ENCODE peak calls at places on chromosomes 12 and 14, in ten cellular contexts. U is transverse colon; H is endothelial cell; T is esophagus squamous epithelium; A is retinal pigment epithelial cell; K is right atrium auricular region; G is uterus; E is dorsolateral prefrontal cortex; W is Peyer's patch; M is CD8-positive, alpha-beta T cell. L is an unnamed sample.

GRCh38 chr14:74941676-74942097 is 13.7 kb downstream of the PGF start:
- DNase-seq in G (peak), H (no peak), W (no peak), M (peak), K (peak), E (peak), A (no peak), U (peak), T (no peak), L (no peak)

GRCh38 chr12:25767613-25768012 is 190.9 kb upstream of the RASSF8 start:
- DNase-seq in H (no peak), E (no peak), T (no peak), G (no peak), U (no peak), W (no peak), A (no peak), M (no peak), K (no peak), L (no peak)

GRCh38 chr12:64946132-64946829 is 121.8 kb downstream of the TBC1D30 start:
- DNase-seq in G (peak), A (peak), E (peak), U (no peak), W (no peak), K (no peak), H (no peak), M (no peak), T (no peak), L (no peak)

GRCh38 chr14:56555921-56556570 is 23.6 kb upstream of the TMEM260 start:
- DNase-seq in W (no peak), A (peak), H (no peak), T (no peak), M (no peak), G (no peak), K (no peak), U (no peak), E (no peak), L (no peak)

GRCh38 chr14:65849558-65849957 is 437.0 kb downstream of the FUT8 start:
- DNase-seq in T (no peak), W (no peak), U (no peak), A (peak), H (no peak), K (peak), E (no peak), G (no peak), M (no peak), L (no peak)

GRCh38 chr12:89846473-89846872 is 137.8 kb upstream of the ATP2B1 start:
- DNase-seq in E (no peak), K (no peak), A (no peak), T (no peak), G (no peak), M (no peak), H (no peak), W (no peak), U (no peak), L (no peak)

GRCh38 chr12:19110541-19110940 is 19.0 kb upstream of the PLEKHA5 start:
- DNase-seq in T (no peak), U (no peak), H (no peak), A (no peak), K (no peak), G (no peak), E (no peak), M (no peak), W (no peak), L (no peak)

GRCh38 chr12:88805692-88806091 is 225.4 kb upstream of the KITLG start:
- DNase-seq in W (no peak), G (no peak), H (no peak), A (no peak), E (no peak), M (no peak), K (no peak), T (no peak), U (no peak), L (no peak)

GRCh38 chr12:60205500-60205899 is 609.7 kb downstream of the SLC16A7 start:
- DNase-seq in E (no peak), M (no peak), W (no peak), K (no peak), U (no peak), T (no peak), G (no peak), A (peak), H (no peak), L (no peak)

GRCh38 chr14:33414041-33414440 is 475.4 kb downstream of the NPAS3 start:
- DNase-seq in G (no peak), H (no peak), U (no peak), E (no peak), M (no peak), T (no peak), A (no peak), W (no peak), K (no peak), L (no peak)

GRCh38 chr14:100902295-100902694 is 1.2 kb downstream of the RTL1 start:
- DNase-seq in K (peak), H (no peak), T (no peak), G (no peak), A (no peak), W (no peak), U (no peak), E (no peak), M (no peak), L (no peak)

GRCh38 chr12:20097561-20097960 is 270.8 kb upstream of the PDE3A start:
- DNase-seq in H (no peak), M (no peak), W (no peak), A (peak), U (no peak), K (no peak), G (no peak), T (no peak), E (no peak), L (no peak)

GRCh38 chr14:99936056-99936455 is 129.2 kb upstream of the EVL start:
- DNase-seq in W (no peak), U (no peak), M (no peak), G (no peak), E (no peak), H (no peak), T (no peak), K (no peak), A (no peak), L (no peak)

GRCh38 chr12:92065018-92065499 is 80.6 kb downstream of the BTG1 start:
- DNase-seq in H (no peak), A (no peak), G (peak), M (peak), K (no peak), E (no peak), T (no peak), U (peak), W (no peak), L (no peak)

GRCh38 chr12:129821964-129822363 is 81.9 kb downstream of the TMEM132D start:
- DNase-seq in H (no peak), W (no peak), K (no peak), G (no peak), E (no peak), A (no peak), U (no peak), T (no peak), M (no peak), L (no peak)

GRCh38 chr12:78470354-78471195 is 394.0 kb upstream of the SYT1 start:
- DNase-seq in H (peak), T (no peak), M (no peak), W (no peak), A (no peak), G (no peak), E (no peak), U (peak), K (no peak), L (no peak)

GRCh38 chr14:32724864-32725550 is 213.7 kb upstream of the NPAS3 start:
- DNase-seq in T (no peak), W (no peak), G (no peak), E (no peak), M (no peak), A (peak), K (no peak), U (no peak), H (no peak), L (no peak)

GRCh38 chr12:87930033-87930432 is 99.2 kb downstream of the C12orf50 start:
- DNase-seq in K (no peak), G (no peak), E (no peak), M (no peak), T (no peak), A (peak), U (no peak), H (no peak), W (no peak), L (no peak)

GRCh38 chr14:94161087-94161486 is 13.0 kb upstream of the PPP4R4 start:
- DNase-seq in T (no peak), H (no peak), G (no peak), M (no peak), A (no peak), W (no peak), U (no peak), E (no peak), K (no peak), L (no peak)

GRCh38 chr12:63802012-63802608 is 22.4 kb downstream of the RXYLT1 start:
- DNase-seq in W (no peak), U (no peak), E (no peak), T (no peak), M (no peak), G (no peak), A (no peak), H (no peak), K (no peak), L (no peak)

GRCh38 chr12:8127138-8127537 is 3.7 kb downstream of the CLEC4A start:
- DNase-seq in U (no peak), H (no peak), K (no peak), E (no peak), T (no peak), W (no peak), A (no peak), M (no peak), G (no peak), L (no peak)

GRCh38 chr12:111313833-111314259 is 55.0 kb downstream of the PHETA1 start:
- DNase-seq in K (peak), U (peak), A (peak), E (peak), W (peak), H (peak), T (no peak), G (peak), M (peak), L (peak)

GRCh38 chr12:111430418-111431353 is 25.0 kb downstream of the SH2B3 start:
- DNase-seq in K (no peak), H (no peak), E (no peak), G (no peak), T (no peak), A (no peak), U (no peak), W (peak), M (peak), L (no peak)

GRCh38 chr12:100020370-100020769 is 35.6 kb upstream of the ANKS1B start:
- DNase-seq in U (no peak), T (no peak), G (no peak), M (no peak), W (no peak), K (no peak), H (no peak), A (no peak), E (no peak), L (no peak)

GRCh38 chr14:95415993-95416392 is 96.3 kb upstream of the CLMN start:
- DNase-seq in G (no peak), E (no peak), K (no peak), W (no peak), T (no peak), M (no peak), A (no peak), H (no peak), U (no peak), L (no peak)

GRCh38 chr12:102740157-102741032 is 176.6 kb downstream of the PAH start:
- DNase-seq in K (no peak), E (no peak), A (peak), W (no peak), G (no peak), T (no peak), U (no peak), H (peak), M (no peak), L (no peak)

GRCh38 chr12:71754461-71755145 is at the start of gene RAB21:
- DNase-seq in U (peak), M (peak), T (peak), K (peak), G (peak), W (peak), H (peak), E (peak), A (peak), L (peak)

GRCh38 chr12:105409881-105410471 is 79.5 kb downstream of the C12orf75 start:
- DNase-seq in W (no peak), H (peak), M (no peak), E (no peak), A (no peak), K (peak), T (no peak), G (peak), U (no peak), L (no peak)

GRCh38 chr12:124536613-124537012 is 30.8 kb downstream of the NCOR2 start:
- DNase-seq in A (no peak), K (no peak), H (no peak), G (no peak), W (no peak), E (no peak), U (no peak), T (no peak), M (no peak), L (no peak)

GRCh38 chr12:55938826-55939501 is 8.0 kb downstream of the DGKA start:
- DNase-seq in U (no peak), M (no peak), G (no peak), T (no peak), H (no peak), K (no peak), E (no peak), W (no peak), A (no peak), L (no peak)

GRCh38 chr12:6067152-6067916 is 57.1 kb downstream of the VWF start:
- DNase-seq in W (no peak), A (no peak), H (peak), K (peak), T (no peak), G (peak), U (no peak), M (no peak), E (peak), L (no peak)

GRCh38 chr12:34304546-34304945 is 282.2 kb downstream of the ALG10 start:
- DNase-seq in T (no peak), M (no peak), W (no peak), G (no peak), K (no peak), A (no peak), U (no peak), H (no peak), E (no peak), L (no peak)

GRCh38 chr12:34303091-34303870 is 281.0 kb downstream of the ALG10 start:
- DNase-seq in G (no peak), A (no peak), W (no peak), H (no peak), U (no peak), M (no peak), T (no peak), E (no peak), K (no peak), L (no peak)

GRCh38 chr12:34305176-34305575 is 282.9 kb downstream of the ALG10 start:
- DNase-seq in A (no peak), G (no peak), U (no peak), E (no peak), K (no peak), W (no peak), T (no peak), H (no peak), M (no peak), L (no peak)

GRCh38 chr12:34304001-34304400 is 281.7 kb downstream of the ALG10 start:
- DNase-seq in H (no peak), U (no peak), M (no peak), K (no peak), W (no peak), E (no peak), G (no peak), T (no peak), A (no peak), L (no peak)

DNA sequence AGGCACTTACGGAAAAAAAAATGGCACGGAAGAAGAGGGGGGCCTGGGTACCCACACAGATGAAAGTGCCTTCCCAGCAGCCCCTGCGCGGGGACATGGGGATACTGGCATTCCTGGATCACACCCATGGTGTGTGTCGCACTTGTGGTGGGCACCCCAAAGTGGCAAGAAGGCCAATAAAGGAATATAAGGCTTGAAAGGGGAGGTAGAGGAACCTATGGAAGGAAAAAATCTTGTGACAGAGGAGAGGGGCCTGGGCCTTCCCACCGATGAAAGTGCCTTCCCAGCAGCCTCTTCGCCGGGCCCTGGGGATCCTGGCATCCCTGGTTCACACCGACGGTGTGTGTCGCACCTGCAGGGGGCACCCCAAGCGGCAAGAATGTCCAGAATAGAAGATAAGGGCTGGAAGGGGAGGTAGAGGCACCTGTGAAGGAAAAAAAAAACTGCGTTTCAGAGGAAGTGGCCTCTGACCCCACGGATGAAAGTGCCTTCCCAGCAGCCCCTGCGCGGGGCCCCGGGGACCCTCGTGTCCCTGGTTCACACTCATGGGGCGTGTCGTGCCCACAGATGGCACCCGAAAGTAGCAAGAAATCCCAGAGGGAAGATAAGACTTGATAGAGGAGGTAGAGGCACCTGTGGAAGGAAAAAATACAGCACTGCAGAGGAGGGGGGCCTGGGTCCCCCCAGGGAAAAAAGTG is 284.0 kb downstream of the ALG10 start:
- DNase-seq in K (no peak), E (no peak), U (no peak), W (no peak), A (no peak), T (no peak), H (no peak), M (no peak), G (no peak), L (no peak)
- TF ChIP-seq CTCF in K (no peak), E (no peak), U (no peak), W (no peak), A (no peak), T (no peak), H (no peak), M (no peak), G (no peak), L (no peak)

GRCh38 chr12:48968004-48968403 is 3.5 kb downstream of the WNT10B start:
- DNase-seq in H (no peak), W (no peak), M (no peak), E (no peak), U (no peak), T (no peak), A (no peak), K (no peak), G (no peak), L (no peak)

GRCh38 chr12:48970702-48971334 is 717 bp downstream of the WNT10B start:
- DNase-seq in T (no peak), W (no peak), H (no peak), M (no peak), E (no peak), K (no peak), G (no peak), U (no peak), A (no peak), L (no peak)

GRCh38 chr12:48968467-48968866 is 3.1 kb downstream of the WNT10B start:
- DNase-seq in E (no peak), A (no peak), H (no peak), G (no peak), M (no peak), K (no peak), U (no peak), W (no peak), T (no peak), L (no peak)

GRCh38 chr12:48969160-48969771 is 2.3 kb downstream of the WNT10B start:
- DNase-seq in K (no peak), T (no peak), E (no peak), M (no peak), U (no peak), A (no peak), G (no peak), H (no peak), W (no peak), L (no peak)

DNA sequence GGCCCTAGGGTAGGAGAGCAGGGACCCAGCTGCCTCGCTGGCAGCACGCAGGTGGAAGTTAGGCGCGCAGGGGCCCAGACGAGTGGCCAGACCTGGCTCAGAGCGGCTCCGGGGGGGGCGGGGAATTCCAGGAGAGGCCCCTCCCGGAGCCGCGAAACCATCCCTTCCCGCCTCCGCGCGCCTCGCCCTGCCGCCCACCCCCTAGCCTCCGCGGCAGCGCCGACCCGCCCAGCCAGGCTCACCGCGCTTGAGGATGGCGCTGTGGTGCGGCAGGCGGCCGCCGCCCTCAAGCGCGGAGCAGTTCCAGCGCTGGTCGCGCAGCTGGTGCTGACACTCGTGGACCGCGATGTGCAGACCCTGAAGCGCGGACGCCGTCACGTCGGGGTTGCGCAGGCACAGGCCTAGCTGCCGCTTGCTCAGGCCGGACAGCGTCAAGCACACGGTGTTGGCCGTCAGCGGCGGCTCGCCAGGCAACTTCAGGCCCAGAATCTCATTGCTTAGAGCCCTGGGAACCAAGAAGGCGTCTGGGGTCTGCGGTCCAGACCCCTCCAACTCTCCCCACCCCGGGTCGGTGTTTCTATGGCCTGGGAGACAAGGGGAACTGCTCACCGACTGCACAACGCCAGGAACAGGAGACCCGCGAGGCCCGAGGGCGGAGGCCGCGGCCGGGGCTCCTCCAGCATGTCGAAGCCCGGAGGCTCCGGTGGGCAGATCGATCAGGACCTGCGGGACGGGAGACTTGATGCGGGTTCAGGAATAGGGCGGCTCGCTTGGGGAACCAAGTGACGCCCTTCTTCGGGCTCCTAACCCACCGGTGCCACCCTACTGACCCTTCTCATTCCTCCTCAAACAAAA is 1.5 kb downstream of the WNT10B start:
- DNase-seq in M (peak), G (no peak), W (no peak), U (no peak), T (no peak), K (no peak), E (no peak), A (no peak), H (no peak), L (no peak)
- TF ChIP-seq CTCF in M (no peak), G (no peak), W (no peak), U (no peak), T (no peak), K (peak), E (no peak), A (no peak), H (no peak), L (no peak)

DNA sequence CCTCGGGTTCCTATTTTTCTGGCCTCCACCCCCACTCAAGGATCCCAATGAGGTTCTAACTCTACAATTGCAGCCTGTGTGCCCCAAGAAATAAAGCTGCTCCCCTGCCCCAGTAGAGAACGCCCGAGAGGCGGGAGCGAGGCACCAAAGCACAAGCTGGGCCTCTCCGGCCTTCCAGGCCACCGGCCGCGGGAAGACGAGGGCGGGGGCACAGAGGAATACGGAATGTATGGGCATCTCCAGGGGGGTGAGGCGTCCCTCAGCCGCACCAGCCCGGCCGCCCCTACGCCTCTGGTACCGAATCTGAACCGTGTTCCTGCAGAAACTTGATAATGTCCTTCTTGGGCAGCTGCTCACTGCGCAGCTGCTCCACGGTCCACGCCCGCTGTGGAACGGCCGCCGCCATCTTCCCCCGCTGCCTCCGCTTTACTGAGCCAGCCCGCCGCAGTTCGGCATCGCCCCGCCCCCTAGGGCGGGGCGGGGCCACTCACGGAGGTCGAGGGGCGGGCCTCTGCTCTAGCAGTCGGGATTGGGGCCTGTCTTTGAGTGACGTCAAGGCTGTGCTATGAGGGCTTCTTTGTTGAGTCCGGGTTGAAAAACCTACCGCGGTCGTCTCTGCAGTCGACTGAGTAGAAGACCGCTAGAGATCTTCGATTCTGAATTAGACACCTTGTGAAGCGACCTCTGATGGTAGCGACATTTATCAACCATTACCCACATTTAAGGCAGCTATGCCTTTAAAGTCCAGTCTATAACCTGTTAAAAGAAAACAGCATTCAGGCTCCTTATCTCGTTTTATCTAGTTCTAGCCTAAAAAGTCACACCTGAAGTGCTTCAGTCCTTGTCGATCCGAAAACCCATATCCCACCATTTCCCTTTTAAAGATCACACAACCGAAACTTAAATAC is at the start of gene FKBP3:
- DNase-seq in T (peak), K (peak), A (peak), U (peak), E (peak), M (peak), H (peak), G (peak), W (peak), L (peak)
- TF ChIP-seq CTCF in T (no peak), K (peak), A (peak), U (no peak), E (peak), M (no peak), H (no peak), G (peak), W (no peak), L (no peak)

GRCh38 chr12:101108130-101108529 is 101.9 kb downstream of the SLC5A8 start:
- DNase-seq in T (no peak), E (no peak), U (no peak), M (no peak), A (no peak), G (no peak), W (no peak), H (no peak), K (no peak), L (no peak)
- TF ChIP-seq CTCF in T (no peak), E (no peak), U (no peak), M (no peak), A (no peak), G (no peak), W (no peak), H (no peak), K (no peak), L (no peak)